ENCODE peak calls at places on chromosomes 5 and 9, in eight cellular contexts. I is A549; N is HL-60; Y is CD8-positive, alpha-beta T cell; U is fibroblast of lung; T is upper lobe of right lung; A is hepatocyte; V is adrenal gland. R is an unnamed sample.

GRCh38 chr9:32526042-32526706 is at the start of gene RIGI:
- DNase-seq in N (peak), A (peak), I (peak), U (peak), Y (peak), T (peak), V (peak), R (peak)

GRCh38 chr5:75729321-75729720 is 12.1 kb upstream of the POC5 start:
- DNase-seq in U (no peak), Y (no peak), V (peak), A (no peak), I (no peak), N (no peak), T (no peak), R (no peak)

GRCh38 chr5:178346607-178347334 is 114.2 kb upstream of the PHYKPL start:
- DNase-seq in Y (no peak), V (no peak), U (no peak), N (no peak), A (no peak), I (no peak), T (peak), R (no peak)

GRCh38 chr5:143147918-143148317 is 255.6 kb downstream of the NR3C1 start:
- DNase-seq in A (no peak), Y (no peak), I (no peak), T (no peak), U (peak), N (no peak), V (no peak), R (no peak)

GRCh38 chr9:35568196-35568595 is 36.9 kb upstream of the TESK1 start:
- DNase-seq in I (no peak), A (no peak), V (no peak), T (no peak), N (no peak), U (no peak), Y (no peak), R (no peak)

GRCh38 chr9:37104183-37104889 is 16.0 kb upstream of the ZCCHC7 start:
- DNase-seq in V (peak), U (peak), A (peak), N (no peak), I (peak), T (no peak), Y (no peak), R (no peak)

GRCh38 chr5:181152406-181152805 is 5.0 kb downstream of the OR2V2 start:
- DNase-seq in I (peak), T (no peak), Y (no peak), N (no peak), V (no peak), A (no peak), U (no peak), R (no peak)

GRCh38 chr9:22107202-22107601 is 98.1 kb upstream of the CDKN2B start:
- DNase-seq in Y (no peak), T (no peak), U (no peak), A (no peak), I (no peak), V (no peak), N (no peak), R (no peak)

GRCh38 chr5:82277613-82277986 is 554 bp downstream of the RPS23 start:
- DNase-seq in T (no peak), A (no peak), N (no peak), Y (no peak), U (no peak), V (no peak), I (no peak), R (no peak)

GRCh38 chr5:69048233-69048632 is 45.6 kb upstream of the SLC30A5 start:
- DNase-seq in Y (no peak), A (no peak), N (no peak), V (no peak), I (peak), T (no peak), U (peak), R (no peak)

GRCh38 chr5:79146352-79146751 is 34.7 kb downstream of the BHMT start:
- DNase-seq in V (no peak), I (no peak), N (no peak), T (no peak), A (no peak), Y (no peak), U (peak), R (no peak)

GRCh38 chr5:177496111-177497010 is 1.0 kb downstream of the PDLIM7 start:
- DNase-seq in Y (no peak), N (no peak), T (peak), U (peak), I (peak), V (peak), A (peak), R (peak)

GRCh38 chr5:130549884-130550552 is 615.0 kb downstream of the HINT1 start:
- DNase-seq in I (peak), A (no peak), U (peak), N (no peak), Y (no peak), V (peak), T (no peak), R (no peak)

GRCh38 chr5:37738057-37738691 is 101.7 kb downstream of the GDNF start:
- DNase-seq in U (peak), I (no peak), V (no peak), A (peak), Y (no peak), T (no peak), N (no peak), R (no peak)

GRCh38 chr5:69265931-69266330 is 31.2 kb downstream of the CDK7 start:
- DNase-seq in V (no peak), Y (no peak), I (peak), T (no peak), U (no peak), A (peak), N (no peak), R (no peak)

GRCh38 chr5:7824995-7825394 is 25.9 kb downstream of the CFAP90 start:
- DNase-seq in N (no peak), T (no peak), A (no peak), U (no peak), V (no peak), Y (no peak), I (no peak), R (no peak)

GRCh38 chr5:133124891-133125290 is 73.1 kb downstream of the HSPA4 start:
- DNase-seq in N (no peak), U (no peak), I (no peak), V (peak), T (no peak), A (no peak), Y (no peak), R (peak)

DNA sequence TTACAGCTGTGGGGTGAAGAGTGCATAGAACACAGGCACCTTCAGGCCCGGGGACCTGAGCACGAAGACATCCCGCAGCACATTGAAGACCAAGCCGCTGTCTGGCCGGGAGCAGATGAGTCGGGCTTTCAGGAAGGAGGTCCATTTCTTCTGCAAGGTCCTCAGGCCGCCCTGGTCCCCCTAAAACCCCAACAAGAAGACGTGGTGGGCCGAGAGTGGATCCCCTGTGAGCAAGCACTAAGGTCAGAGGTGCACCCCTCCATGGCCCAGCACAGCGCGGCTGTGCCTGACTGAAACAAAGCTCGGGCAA is 70.5 kb downstream of the SECISBP2 start:
- DNase-seq in I (no peak), Y (no peak), T (no peak), U (no peak), N (no peak), V (no peak), A (no peak), R (no peak)
- H3K27ac ChIP-seq in I (no peak), Y (no peak), T (peak), U (no peak), N (peak), V (peak), A (no peak), R (no peak)

GRCh38 chr9:6695121-6695814 is 49.7 kb upstream of the GLDC start:
- DNase-seq in Y (no peak), T (no peak), U (no peak), I (no peak), A (no peak), V (no peak), N (no peak), R (no peak)

GRCh38 chr9:6696178-6696577 is 50.6 kb upstream of the GLDC start:
- DNase-seq in V (no peak), A (no peak), U (no peak), T (no peak), N (no peak), Y (no peak), I (no peak), R (no peak)

GRCh38 chr9:6692433-6692832 is 46.9 kb upstream of the GLDC start:
- DNase-seq in V (no peak), U (no peak), T (no peak), N (no peak), I (no peak), A (no peak), Y (no peak), R (no peak)

GRCh38 chr9:6689893-6690634 is 44.5 kb upstream of the GLDC start:
- DNase-seq in V (no peak), U (no peak), I (no peak), N (no peak), T (no peak), Y (no peak), A (no peak), R (no peak)

DNA sequence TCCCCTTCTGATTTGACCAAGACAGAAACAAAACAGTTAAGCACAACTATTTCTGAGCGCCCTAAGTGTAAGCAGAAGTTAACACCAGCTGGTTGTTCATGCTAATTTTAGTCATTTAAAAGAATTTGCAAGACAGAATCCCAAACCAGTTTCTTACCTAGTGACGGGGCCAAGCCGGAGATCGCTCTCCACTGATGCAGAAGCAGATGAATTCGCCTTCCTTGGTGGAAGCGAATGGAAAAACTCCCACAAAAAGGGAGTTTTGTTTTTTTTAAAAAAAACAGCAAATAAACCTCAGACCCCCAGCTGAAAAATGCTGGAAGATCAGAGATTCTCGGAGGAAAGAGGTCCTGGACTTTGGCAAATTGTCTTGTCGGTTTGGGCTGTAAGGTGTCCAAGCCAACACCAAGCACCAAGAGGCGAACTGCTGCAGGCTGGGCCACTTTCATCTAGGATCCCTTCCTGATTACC is 47.4 kb upstream of the GLDC start:
- DNase-seq in N (no peak), Y (no peak), U (no peak), V (peak), T (no peak), I (no peak), A (no peak), R (no peak)
- H3K27ac ChIP-seq in N (no peak), Y (no peak), U (no peak), V (no peak), T (no peak), I (no peak), A (no peak), R (no peak)

DNA sequence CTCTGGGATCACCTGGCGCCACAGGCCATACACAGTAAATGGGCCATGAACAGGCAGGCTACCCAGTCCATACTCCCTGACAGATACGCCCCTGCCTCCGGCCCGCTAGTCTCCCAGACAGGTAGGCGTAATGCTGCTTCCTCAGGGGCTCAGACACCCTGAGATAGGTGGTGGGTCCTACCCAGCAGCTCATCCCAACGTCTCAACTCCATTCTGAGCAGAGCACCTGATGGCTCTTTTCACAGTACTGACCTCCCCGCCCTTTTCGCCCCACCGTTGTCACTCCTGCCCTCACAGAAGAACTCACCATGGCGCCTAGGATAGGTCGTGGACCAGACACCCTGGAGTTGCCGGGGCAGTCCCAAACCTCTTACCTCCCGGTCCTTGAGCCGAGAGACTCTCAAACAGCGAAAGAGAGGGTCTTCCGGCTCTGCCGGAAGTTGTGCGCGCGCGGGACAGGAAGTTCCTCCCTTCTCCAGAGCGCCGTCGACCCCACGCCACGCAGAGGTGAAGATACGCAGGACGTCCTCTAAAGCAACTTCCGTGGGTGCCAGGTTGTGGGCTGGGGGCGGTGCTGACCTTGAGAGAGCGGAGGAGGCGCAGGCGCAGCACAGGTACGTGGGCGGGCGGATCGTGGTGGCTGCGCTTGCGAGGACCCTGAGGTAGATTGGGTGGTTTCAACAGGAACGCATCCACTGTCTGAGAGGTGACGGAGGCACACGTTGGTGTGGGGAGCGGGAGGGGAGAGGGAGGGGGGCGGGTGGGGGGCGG is at the start of gene TMEM161B:
- DNase-seq in Y (peak), U (peak), N (peak), T (peak), V (peak), I (peak), A (peak), R (peak)
- H3K27ac ChIP-seq in Y (peak), U (peak), N (peak), T (peak), V (peak), I (peak), A (peak), R (peak)

GRCh38 chr9:86322973-86323644 is 31.1 kb downstream of the TUT7 start:
- DNase-seq in I (no peak), A (no peak), V (no peak), U (peak), N (no peak), T (no peak), Y (no peak), R (no peak)

GRCh38 chr9:86326536-86326935 is 27.7 kb downstream of the TUT7 start:
- DNase-seq in U (no peak), V (no peak), Y (no peak), T (no peak), N (no peak), A (no peak), I (no peak), R (no peak)

GRCh38 chr9:86321373-86321772 is 32.8 kb downstream of the TUT7 start:
- DNase-seq in N (no peak), A (peak), V (no peak), U (peak), I (peak), Y (no peak), T (no peak), R (no peak)

GRCh38 chr9:86324901-86325300 is 29.3 kb downstream of the TUT7 start:
- DNase-seq in T (no peak), Y (no peak), N (no peak), A (no peak), I (no peak), U (peak), V (no peak), R (no peak)

GRCh38 chr9:86324308-86324707 is 29.9 kb downstream of the TUT7 start:
- DNase-seq in A (no peak), T (no peak), N (no peak), V (no peak), I (no peak), Y (no peak), U (peak), R (no peak)
- H3K27ac ChIP-seq in A (no peak), T (no peak), N (no peak), V (no peak), I (no peak), Y (no peak), U (peak), R (no peak)

DNA sequence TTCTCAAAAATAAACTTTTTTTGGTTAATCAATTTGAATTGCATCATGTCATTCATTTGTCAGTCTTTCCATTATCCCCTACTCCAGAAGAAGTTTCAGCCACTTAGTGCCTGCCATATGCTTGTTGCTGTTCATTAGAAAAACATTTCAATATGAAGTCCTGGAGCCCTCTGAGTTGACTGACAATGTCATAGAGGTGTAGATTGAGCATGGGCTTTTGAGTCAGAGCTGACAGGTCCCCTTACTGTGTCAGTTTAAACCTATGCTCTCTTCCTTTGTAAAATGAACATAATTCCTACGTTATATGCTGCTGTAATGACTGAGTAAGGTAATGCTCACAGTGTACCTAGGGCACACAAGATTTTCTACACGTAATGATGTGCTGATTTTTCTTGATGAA is 114.0 kb downstream of the CTNND2 start:
- DNase-seq in N (no peak), U (no peak), Y (no peak), V (no peak), T (no peak), I (no peak), A (no peak), R (no peak)
- H3K27ac ChIP-seq in N (no peak), U (no peak), Y (no peak), V (no peak), T (no peak), I (no peak), A (no peak), R (no peak)

DNA sequence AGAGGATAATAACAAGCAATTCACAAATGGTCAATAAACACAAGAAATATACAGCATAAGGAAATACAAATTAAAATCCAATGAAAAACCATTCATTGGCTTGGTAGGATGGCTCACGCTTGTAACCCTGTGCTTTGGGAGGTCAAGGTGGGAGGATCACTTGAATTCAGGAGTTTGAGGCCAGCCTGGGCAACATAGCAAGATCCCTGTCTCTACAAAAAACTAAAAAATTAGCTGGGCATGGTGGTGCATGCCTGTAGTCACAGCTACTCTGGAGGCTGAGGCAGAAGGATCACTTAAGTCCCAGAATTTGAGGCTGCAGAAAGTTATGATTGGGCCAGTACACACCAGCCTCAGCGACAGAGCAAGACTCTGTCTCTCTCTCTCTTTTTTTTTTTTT is 20.9 kb upstream of the UBAP1 start:
- DNase-seq in N (no peak), I (no peak), A (no peak), V (no peak), Y (no peak), T (no peak), U (no peak), R (no peak)
- H3K27ac ChIP-seq in N (no peak), I (peak), A (peak), V (no peak), Y (no peak), T (no peak), U (no peak), R (no peak)

GRCh38 chr9:87570000-87570834 is 72.5 kb downstream of the DAPK1 start:
- DNase-seq in I (peak), U (no peak), Y (no peak), T (no peak), A (peak), V (no peak), N (no peak), R (no peak)
- H3K27ac ChIP-seq in I (no peak), U (no peak), Y (no peak), T (peak), A (peak), V (peak), N (no peak), R (no peak)

R was measured in right atrium auricular region.